ENCODE peak calls at places on chromosomes 13 and 19, in four cellular contexts. One of them, this sample, is unnamed.

GRCh38 chr19:22144394-22144793 is 52.4 kb downstream of the ZNF676 start:
- DNase-seq in uterus: no peak
- DNase-seq in left ventricle myocardium inferior: no peak
- DNase-seq in mucosa of descending colon: no peak
- DNase-seq in this sample: peak; percentile 1

GRCh38 chr13:84050551-84050950 is 168.3 kb upstream of the SLITRK1 start:
- DNase-seq in uterus: no peak
- DNase-seq in left ventricle myocardium inferior: no peak
- DNase-seq in mucosa of descending colon: no peak
- DNase-seq in this sample: no peak

GRCh38 chr13:88717946-88718345 is 1046.8 kb downstream of the SLITRK5 start:
- DNase-seq in uterus: no peak
- DNase-seq in left ventricle myocardium inferior: no peak
- DNase-seq in mucosa of descending colon: peak; percentile 20
- DNase-seq in this sample: no peak

GRCh38 chr13:30186644-30187431 is 120.5 kb downstream of the KATNAL1 start:
- DNase-seq in uterus: no peak
- DNase-seq in left ventricle myocardium inferior: no peak
- DNase-seq in mucosa of descending colon: no peak
- DNase-seq in this sample: no peak

GRCh38 chr13:75432045-75432444 is 49.9 kb downstream of the TBC1D4 start:
- DNase-seq in uterus: no peak
- DNase-seq in left ventricle myocardium inferior: no peak
- DNase-seq in mucosa of descending colon: no peak
- DNase-seq in this sample: peak; percentile 15

GRCh38 chr13:50678464-50679162 is 164.9 kb downstream of the DLEU7 start:
- DNase-seq in uterus: no peak
- DNase-seq in left ventricle myocardium inferior: no peak
- DNase-seq in mucosa of descending colon: no peak
- DNase-seq in this sample: peak; percentile 30

GRCh38 chr13:27339299-27339698 is 68.7 kb downstream of the RASL11A start:
- DNase-seq in uterus: no peak
- DNase-seq in left ventricle myocardium inferior: no peak
- DNase-seq in mucosa of descending colon: no peak
- DNase-seq in this sample: peak; percentile 22

GRCh38 chr13:75485286-75486062 is 3.5 kb upstream of the TBC1D4 start:
- DNase-seq in uterus: no peak
- DNase-seq in left ventricle myocardium inferior: no peak
- DNase-seq in mucosa of descending colon: no peak
- DNase-seq in this sample: no peak

GRCh38 chr13:93262729-93263128 is 36.1 kb downstream of the GPC6 start:
- DNase-seq in uterus: no peak
- DNase-seq in left ventricle myocardium inferior: no peak
- DNase-seq in mucosa of descending colon: no peak
- DNase-seq in this sample: no peak

GRCh38 chr13:39282400-39282972 is 244.2 kb downstream of the NHLRC3 start:
- DNase-seq in uterus: no peak
- DNase-seq in left ventricle myocardium inferior: no peak
- DNase-seq in mucosa of descending colon: no peak
- DNase-seq in this sample: no peak

GRCh38 chr13:46756977-46757376 is 40.0 kb downstream of the ESD start:
- DNase-seq in uterus: no peak
- DNase-seq in left ventricle myocardium inferior: no peak
- DNase-seq in mucosa of descending colon: no peak
- DNase-seq in this sample: no peak

GRCh38 chr19:310141-310651 is 19.0 kb upstream of the PLPP2 start:
- DNase-seq in uterus: no peak
- DNase-seq in left ventricle myocardium inferior: no peak
- DNase-seq in mucosa of descending colon: no peak
- DNase-seq in this sample: no peak

GRCh38 chr13:73754727-73755292 is 379.4 kb downstream of the KLF12 start:
- DNase-seq in uterus: no peak
- DNase-seq in left ventricle myocardium inferior: no peak
- DNase-seq in mucosa of descending colon: no peak
- DNase-seq in this sample: peak; percentile 52

GRCh38 chr13:114077938-114078335 is 54.5 kb downstream of the RASA3 start:
- DNase-seq in uterus: peak; percentile 59
- DNase-seq in left ventricle myocardium inferior: no peak
- DNase-seq in mucosa of descending colon: peak; percentile 41
- DNase-seq in this sample: peak; percentile 39

GRCh38 chr19:19410553-19411550 is 5.4 kb downstream of the GATAD2A start:
- DNase-seq in uterus: no peak
- DNase-seq in left ventricle myocardium inferior: no peak
- DNase-seq in mucosa of descending colon: no peak
- DNase-seq in this sample: no peak

GRCh38 chr13:109785892-109786450 is 412 bp downstream of the IRS2 start:
- DNase-seq in uterus: no peak
- DNase-seq in left ventricle myocardium inferior: no peak
- DNase-seq in mucosa of descending colon: no peak
- DNase-seq in this sample: no peak

GRCh38 chr13:105428816-105429215 is 1106.6 kb downstream of the EFNB2 start:
- DNase-seq in uterus: no peak
- DNase-seq in left ventricle myocardium inferior: no peak
- DNase-seq in mucosa of descending colon: no peak
- DNase-seq in this sample: no peak

GRCh38 chr19:29724741-29725140 is 9.7 kb upstream of the C19orf12 start:
- DNase-seq in uterus: no peak
- DNase-seq in left ventricle myocardium inferior: no peak
- DNase-seq in mucosa of descending colon: no peak
- DNase-seq in this sample: no peak
- H3K4me3 ChIP-seq in uterus: no peak overlapping the region
- H3K4me3 ChIP-seq in left ventricle myocardium inferior: peak overlapping the region; percentile 57
- H3K4me3 ChIP-seq in mucosa of descending colon: no peak overlapping the region
- H3K4me3 ChIP-seq in this sample: peak overlapping the region; percentile 32

DNA sequence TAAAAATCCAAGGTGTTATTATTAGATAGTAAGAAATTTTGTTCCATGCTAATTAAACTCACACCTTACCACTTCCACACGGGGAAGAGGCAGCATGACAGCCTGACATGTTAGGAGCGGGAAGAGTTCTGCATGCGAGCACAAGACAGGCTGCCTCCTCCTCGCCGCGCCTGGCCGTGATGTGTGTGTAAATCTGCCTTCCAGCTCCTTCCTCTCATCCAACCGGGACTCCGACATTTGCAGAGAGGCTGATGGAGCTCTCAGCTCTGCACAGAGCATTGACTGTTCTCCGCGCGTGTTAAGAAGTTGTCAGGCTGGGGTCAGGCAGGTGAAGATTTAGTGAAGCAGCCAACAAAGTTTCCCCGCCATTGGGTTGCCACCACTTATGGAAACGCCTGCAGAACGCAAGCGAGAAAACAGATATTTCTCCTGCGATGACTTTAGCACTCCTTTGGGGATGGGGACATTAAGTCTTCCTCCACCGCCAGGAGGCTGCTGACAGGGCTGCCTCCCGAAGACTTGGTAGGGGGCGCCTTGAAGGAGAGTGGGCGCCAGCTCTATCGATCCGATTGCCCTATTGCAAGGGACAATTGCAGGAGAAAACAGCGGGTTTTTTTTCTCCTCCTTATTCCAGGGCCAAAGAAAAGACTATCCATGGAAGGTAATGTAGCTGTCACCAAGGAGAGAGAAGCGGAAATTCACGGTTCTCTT is 213.8 kb upstream of the TSHZ3 start:
- DNase-seq in uterus: no peak
- DNase-seq in left ventricle myocardium inferior: no peak
- DNase-seq in mucosa of descending colon: no peak
- DNase-seq in this sample: no peak
- H3K4me3 ChIP-seq in uterus: no peak overlapping the region
- H3K4me3 ChIP-seq in left ventricle myocardium inferior: no peak overlapping the region
- H3K4me3 ChIP-seq in mucosa of descending colon: no peak overlapping the region
- H3K4me3 ChIP-seq in this sample: no peak overlapping the region

DNA sequence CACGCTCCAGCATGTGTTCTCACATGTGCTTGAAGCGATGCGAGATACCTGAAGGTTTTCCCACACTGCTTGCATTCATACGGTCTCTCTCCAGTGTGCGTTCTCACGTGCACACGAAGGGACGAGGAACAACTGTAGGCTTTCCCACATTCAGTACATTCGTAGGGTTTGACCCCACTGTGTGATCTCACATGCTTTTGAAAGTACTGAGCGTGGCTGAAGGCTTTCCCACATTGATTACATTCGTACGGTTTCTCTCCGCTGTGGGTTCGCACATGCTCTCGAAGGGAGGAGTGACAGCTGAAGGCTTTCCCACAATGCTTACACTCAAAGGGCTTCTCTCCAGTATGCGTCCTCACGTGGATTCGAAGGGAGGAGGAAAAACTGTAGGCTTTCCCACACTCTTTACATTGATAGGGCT is 11.3 kb downstream of the ZNF77 start:
- DNase-seq in uterus: no peak
- DNase-seq in left ventricle myocardium inferior: no peak
- DNase-seq in mucosa of descending colon: no peak
- DNase-seq in this sample: no peak
- H3K4me3 ChIP-seq in uterus: no peak overlapping the region
- H3K4me3 ChIP-seq in left ventricle myocardium inferior: no peak overlapping the region
- H3K4me3 ChIP-seq in mucosa of descending colon: no peak overlapping the region
- H3K4me3 ChIP-seq in this sample: no peak overlapping the region

GRCh38 chr19:33865306-33865705 is 68.6 kb downstream of the KCTD15 start:
- DNase-seq in uterus: no peak
- DNase-seq in left ventricle myocardium inferior: no peak
- DNase-seq in mucosa of descending colon: no peak
- DNase-seq in this sample: no peak

GRCh38 chr19:33871605-33872004 is 74.9 kb downstream of the KCTD15 start:
- DNase-seq in uterus: no peak
- DNase-seq in left ventricle myocardium inferior: no peak
- DNase-seq in mucosa of descending colon: no peak
- DNase-seq in this sample: no peak

GRCh38 chr19:33868076-33868735 is 71.5 kb downstream of the KCTD15 start:
- DNase-seq in uterus: no peak
- DNase-seq in left ventricle myocardium inferior: no peak
- DNase-seq in mucosa of descending colon: no peak
- DNase-seq in this sample: no peak

GRCh38 chr19:33866696-33867095 is 70.0 kb downstream of the KCTD15 start:
- DNase-seq in uterus: no peak
- DNase-seq in left ventricle myocardium inferior: no peak
- DNase-seq in mucosa of descending colon: no peak
- DNase-seq in this sample: no peak

DNA sequence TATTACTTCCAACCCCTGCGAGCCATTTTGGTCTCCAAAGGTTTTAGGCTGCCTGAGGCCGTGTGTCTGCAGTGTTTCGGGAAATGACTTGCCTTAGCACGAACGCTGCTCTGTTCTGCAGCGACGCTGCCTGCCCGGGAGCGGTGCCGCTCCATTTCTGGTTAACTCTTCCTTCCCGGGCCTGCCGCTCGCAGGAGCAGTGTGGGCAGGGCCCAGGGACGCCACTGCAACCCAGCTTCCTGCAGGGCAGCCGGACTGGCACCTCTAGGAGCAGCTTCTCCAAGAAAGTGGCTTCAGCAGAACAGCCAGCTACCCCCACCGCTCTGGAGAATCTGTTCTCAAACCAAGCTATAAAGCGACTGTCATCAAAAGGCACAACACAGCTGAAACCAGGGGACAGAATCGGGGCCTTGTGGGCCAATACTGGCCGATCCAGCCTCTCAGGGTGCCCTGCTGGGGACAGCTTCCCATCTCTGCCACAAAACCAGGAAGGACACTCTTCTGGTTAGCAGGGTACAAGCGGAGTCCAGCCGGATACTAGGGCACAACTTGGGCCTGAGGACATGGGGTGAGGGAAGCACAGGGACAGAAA is 72.2 kb downstream of the KCTD15 start:
- DNase-seq in uterus: peak; percentile 24
- DNase-seq in left ventricle myocardium inferior: peak; percentile 35
- DNase-seq in mucosa of descending colon: no peak
- DNase-seq in this sample: no peak
- H3K4me3 ChIP-seq in uterus: no peak overlapping the region
- H3K4me3 ChIP-seq in left ventricle myocardium inferior: peak overlapping the region; percentile 46
- H3K4me3 ChIP-seq in mucosa of descending colon: no peak overlapping the region
- H3K4me3 ChIP-seq in this sample: no peak overlapping the region

This sample was measured in HFF-Myc.